ENCODE peak calls at places on chromosomes 2 and 18, in nine cellular contexts. K is sciatic nerve; N is neural crest cell; Y is stimulated activated CD8-positive, alpha-beta memory T cell treated with anti-CD3 and anti-CD28 coated beads, Interleukin-15, amount 100 ng/mL, for 1 hour; M is neuronal stem cell; S is NCI-H2171 treated with DMSO at 0.1 percent for 48 hours; E is progenitor cell of endocrine pancreas; D is germinal center; F is stimulated activated naive B cell treated with anti-CD40 and anti-IgM and Interleukin-4, amounts not matched to agents 10 μg/mL and 1 μg/mL and 100 μg/mL, for 72 hours. X is an unnamed sample.
A peak's percentile ranks its signal among the peaks of the same experiment; 100 is the strongest.

GRCh38 chr2:71778514-71779305 is 325.3 kb downstream of the DYSF start:
- DNase-seq in S (peak; percentile 27), M (no peak), F (no peak), K (no peak), D (no peak), N (peak; percentile 0), Y (no peak), E (no peak), X (no peak)

GRCh38 chr2:71784734-71785549 is 331.6 kb downstream of the DYSF start:
- DNase-seq in K (no peak), S (no peak), Y (no peak), F (no peak), E (peak; percentile 3), M (no peak), N (no peak), D (no peak), X (peak; percentile 64)

GRCh38 chr2:20050712-20051517 is 513 bp downstream of the LAPTM4A start:
- DNase-seq in E (peak; percentile 24), M (peak; percentile 42), N (peak; percentile 38), Y (no peak), F (peak; percentile 34), K (peak; percentile 82), D (peak; percentile 41), S (peak; percentile 56), X (peak; percentile 43)

GRCh38 chr2:41836944-41837343 is 210.9 kb upstream of the PKDCC start:
- DNase-seq in M (peak; percentile 76), F (no peak), D (no peak), E (peak; percentile 62), S (no peak), K (no peak), Y (no peak), N (peak; percentile 39), X (peak; percentile 30)

GRCh38 chr2:69032336-69032735 is 19.4 kb downstream of the ANTXR1 start:
- DNase-seq in K (no peak), N (no peak), Y (no peak), D (no peak), M (no peak), F (no peak), E (no peak), S (no peak), X (no peak)

GRCh38 chr18:58831610-58832009 is 33.1 kb upstream of the ZNF532 start:
- DNase-seq in M (no peak), K (no peak), S (no peak), F (no peak), E (no peak), Y (no peak), N (no peak), D (no peak), X (peak; percentile 60)

GRCh38 chr2:117801826-117802225 is 12.7 kb upstream of the DDX18 start:
- DNase-seq in F (no peak), N (no peak), S (no peak), M (no peak), E (no peak), K (no peak), D (no peak), Y (no peak), X (peak; percentile 40)

GRCh38 chr2:126771501-126772195 is 115.7 kb downstream of the GYPC start:
- DNase-seq in D (no peak), S (no peak), K (peak; percentile 31), E (no peak), F (no peak), M (no peak), Y (no peak), N (no peak), X (no peak)

GRCh38 chr2:170883683-170884082 is 45.4 kb upstream of the GORASP2 start:
- DNase-seq in F (no peak), D (no peak), S (no peak), K (no peak), E (no peak), Y (no peak), M (no peak), N (no peak), X (no peak)

GRCh38 chr18:45852631-45853030 is 27.2 kb downstream of the SIGLEC15 start:
- DNase-seq in D (no peak), K (no peak), N (no peak), M (no peak), E (no peak), Y (no peak), F (no peak), S (no peak), X (no peak)

GRCh38 chr2:112821142-112821541 is 15.4 kb downstream of the IL1B start:
- DNase-seq in Y (no peak), S (no peak), K (no peak), M (no peak), E (no peak), D (no peak), N (no peak), F (no peak), X (no peak)